ENCODE peak calls at places on chromosomes 6 and 20, in four cellular contexts. One of them, this sample, is unnamed.
A peak's percentile ranks its signal among the peaks of the same experiment; 100 is the strongest.

GRCh38 chr20:47392015-47392720 is 35.7 kb upstream of the ZMYND8 start:
- DNase-seq in cardiac muscle cell: no peak
- DNase-seq in stimulated activated CD8-positive, alpha-beta memory T cell treated with anti-CD3 and anti-CD28 coated beads, Interleukin-4, amount 100 ng/mL, for 48 hours: no peak
- DNase-seq in effector CD4-positive, alpha-beta T cell: no peak
- DNase-seq in this sample: no peak

GRCh38 chr6:72413884-72414283 is 208.0 kb upstream of the KCNQ5 start:
- DNase-seq in stimulated activated CD8-positive, alpha-beta memory T cell treated with anti-CD3 and anti-CD28 coated beads, Interleukin-4, amount 100 ng/mL, for 48 hours: no peak
- DNase-seq in effector CD4-positive, alpha-beta T cell: no peak
- DNase-seq in cardiac muscle cell: no peak
- DNase-seq in this sample: no peak

GRCh38 chr20:37989601-37990001 is 43.7 kb downstream of the TTI1 start:
- DNase-seq in stimulated activated CD8-positive, alpha-beta memory T cell treated with anti-CD3 and anti-CD28 coated beads, Interleukin-4, amount 100 ng/mL, for 48 hours: no peak
- DNase-seq in effector CD4-positive, alpha-beta T cell: no peak
- DNase-seq in cardiac muscle cell: peak; percentile 61
- DNase-seq in this sample: no peak

GRCh38 chr6:112366695-112367546 is 19.8 kb downstream of the RFPL4B start:
- DNase-seq in effector CD4-positive, alpha-beta T cell: no peak
- DNase-seq in cardiac muscle cell: no peak
- DNase-seq in stimulated activated CD8-positive, alpha-beta memory T cell treated with anti-CD3 and anti-CD28 coated beads, Interleukin-4, amount 100 ng/mL, for 48 hours: no peak
- DNase-seq in this sample: no peak

GRCh38 chr6:144434308-144434990 is 149.3 kb downstream of the UTRN start:
- DNase-seq in effector CD4-positive, alpha-beta T cell: no peak
- DNase-seq in cardiac muscle cell: no peak
- DNase-seq in stimulated activated CD8-positive, alpha-beta memory T cell treated with anti-CD3 and anti-CD28 coated beads, Interleukin-4, amount 100 ng/mL, for 48 hours: no peak
- DNase-seq in this sample: no peak

GRCh38 chr6:36116943-36117342 is 13.4 kb upstream of the MAPK13 start:
- DNase-seq in effector CD4-positive, alpha-beta T cell: no peak
- DNase-seq in stimulated activated CD8-positive, alpha-beta memory T cell treated with anti-CD3 and anti-CD28 coated beads, Interleukin-4, amount 100 ng/mL, for 48 hours: no peak
- DNase-seq in cardiac muscle cell: no peak
- DNase-seq in this sample: no peak

GRCh38 chr6:27865952-27866369 is 46.2 kb downstream of the OR2B2 start:
- DNase-seq in stimulated activated CD8-positive, alpha-beta memory T cell treated with anti-CD3 and anti-CD28 coated beads, Interleukin-4, amount 100 ng/mL, for 48 hours: peak; percentile 73
- DNase-seq in cardiac muscle cell: peak; percentile 29
- DNase-seq in effector CD4-positive, alpha-beta T cell: no peak
- DNase-seq in this sample: no peak

GRCh38 chr6:49980898-49981297 is 11.5 kb upstream of the DEFB113 start:
- DNase-seq in cardiac muscle cell: no peak
- DNase-seq in stimulated activated CD8-positive, alpha-beta memory T cell treated with anti-CD3 and anti-CD28 coated beads, Interleukin-4, amount 100 ng/mL, for 48 hours: no peak
- DNase-seq in effector CD4-positive, alpha-beta T cell: no peak
- DNase-seq in this sample: no peak

This sample was measured in naive thymus-derived CD4-positive, alpha-beta T cell.